ENCODE peak calls at places on chromosomes 11 and 22, in five cellular contexts. L, R, O, G and Y are unnamed samples.

GRCh38 chr11:46330154-46330886 is 16.9 kb upstream of the DGKZ start:
- DNase-seq in L (no peak), R (no peak), O (no peak), G (no peak), Y (no peak)

GRCh38 chr22:22536515-22536914 is 16.4 kb upstream of the ZNF280A start:
- DNase-seq in L (no peak), R (no peak), O (no peak), G (no peak), Y (no peak)

GRCh38 chr11:45243931-45244330 is 42.2 kb downstream of the SYT13 start:
- DNase-seq in L (no peak), R (no peak), O (no peak), G (no peak), Y (no peak)

GRCh38 chr11:111977141-111978027 is 40.2 kb downstream of the DIXDC1 start:
- DNase-seq in L (peak; percentile 42), R (peak; percentile 84), O (no peak), G (no peak), Y (peak; percentile 46)

GRCh38 chr22:26672060-26672471 is 14.7 kb downstream of the MIAT start:
- DNase-seq in L (no peak), R (no peak), O (no peak), G (no peak), Y (no peak)

GRCh38 chr11:13578514-13579140 is 82.8 kb upstream of the PTH start:
- DNase-seq in L (no peak), R (no peak), O (no peak), G (no peak), Y (no peak)

GRCh38 chr11:70176940-70177689 is 26.0 kb upstream of the FADD start:
- DNase-seq in L (no peak), R (no peak), O (no peak), G (peak; percentile 92), Y (peak; percentile 13)

GRCh38 chr11:112241486-112241885 is 15.3 kb downstream of the PTS start:
- DNase-seq in L (peak; percentile 85), R (no peak), O (peak; percentile 85), G (no peak), Y (peak; percentile 28)

GRCh38 chr11:115552151-115552550 is 47.9 kb upstream of the CADM1 start:
- DNase-seq in L (no peak), R (no peak), O (no peak), G (no peak), Y (no peak)

GRCh38 chr11:77590194-77590591 is 440 bp downstream of the AQP11 start:
- DNase-seq in L (peak; percentile 40), R (no peak), O (peak; percentile 46), G (peak; percentile 28), Y (peak; percentile 58)

GRCh38 chr11:119319136-119319701 is 2.3 kb upstream of the MCAM start:
- DNase-seq in L (no peak), R (no peak), O (no peak), G (no peak), Y (peak; percentile 99)

GRCh38 chr11:128367573-128367972 is 219.8 kb downstream of the ETS1 start:
- DNase-seq in L (no peak), R (no peak), O (no peak), G (no peak), Y (no peak)

GRCh38 chr11:3222003-3222855 is 3.6 kb upstream of the MRGPRG start:
- DNase-seq in L (no peak), R (no peak), O (no peak), G (no peak), Y (no peak)

GRCh38 chr11:12640926-12641849 is 33.0 kb upstream of the TEAD1 start:
- DNase-seq in L (no peak), R (no peak), O (no peak), G (no peak), Y (no peak)

GRCh38 chr11:78791964-78792363 is 217.3 kb upstream of the NARS2 start:
- DNase-seq in L (no peak), R (no peak), O (peak; percentile 52), G (no peak), Y (no peak)

GRCh38 chr11:64593156-64594105 is 2.4 kb downstream of the SLC22A12 start:
- DNase-seq in L (no peak), R (peak; percentile 62), O (no peak), G (no peak), Y (no peak)

GRCh38 chr11:104912102-104912501 is 13.8 kb upstream of the CASP12 start:
- DNase-seq in L (no peak), R (no peak), O (no peak), G (no peak), Y (no peak)

GRCh38 chr22:49763696-49764095 is 64.0 kb downstream of the BRD1 start:
- DNase-seq in L (no peak), R (no peak), O (no peak), G (no peak), Y (no peak)

GRCh38 chr11:62707277-62707771 is at the start of the genes BSCL2 and GNG3:
- DNase-seq in L (no peak), R (peak; percentile 63), O (no peak), G (no peak), Y (no peak)

GRCh38 chr11:24163146-24163545 is 333.7 kb upstream of the LUZP2 start:
- DNase-seq in L (no peak), R (no peak), O (peak; percentile 15), G (no peak), Y (peak; percentile 80)

GRCh38 chr11:128476729-128477128 is 110.6 kb downstream of the ETS1 start:
- DNase-seq in L (peak; percentile 78), R (no peak), O (no peak), G (no peak), Y (peak; percentile 90)

GRCh38 chr11:61567286-61568061 is 13.4 kb downstream of the SYT7 start:
- DNase-seq in L (peak; percentile 85), R (peak; percentile 86), O (peak; percentile 73), G (peak; percentile 92), Y (peak; percentile 91)

GRCh38 chr22:46770726-46771125 is 8.3 kb downstream of the TBC1D22A start:
- DNase-seq in L (no peak), R (no peak), O (no peak), G (no peak), Y (peak; percentile 15)

GRCh38 chr11:13782395-13783080 is 114.1 kb downstream of the FAR1 start:
- DNase-seq in L (no peak), R (no peak), O (no peak), G (no peak), Y (peak; percentile 43)

GRCh38 chr11:34644669-34645406 is 23.9 kb downstream of the EHF start:
- DNase-seq in L (peak; percentile 54), R (no peak), O (peak; percentile 89), G (no peak), Y (no peak)

GRCh38 chr11:30431127-30431814 is 108.4 kb downstream of the ARL14EP start:
- DNase-seq in L (no peak), R (no peak), O (no peak), G (no peak), Y (no peak)

GRCh38 chr11:31808721-31809542 is 2.2 kb downstream of the PAX6 start:
- DNase-seq in L (no peak), R (peak; percentile 15), O (no peak), G (no peak), Y (no peak)

GRCh38 chr11:45025716-45026492 is 75.2 kb upstream of the TP53I11 start:
- DNase-seq in L (peak; percentile 87), R (no peak), O (peak; percentile 22), G (no peak), Y (no peak)

GRCh38 chr22:26916236-26916635 is 258.8 kb downstream of the MIAT start:
- DNase-seq in L (no peak), R (no peak), O (no peak), G (no peak), Y (no peak)

GRCh38 chr11:8168485-8169257 is at the start of gene RIC3:
- DNase-seq in L (no peak), R (peak; percentile 79), O (no peak), G (no peak), Y (peak; percentile 4)
- H3K4me3 ChIP-seq in L (no peak within 1 kb of the TSS), R (peak within 1 kb of the TSS; percentile 50), O (no peak within 1 kb of the TSS), G (peak within 1 kb of the TSS; percentile 54), Y (peak within 1 kb of the TSS; percentile 63)

DNA sequence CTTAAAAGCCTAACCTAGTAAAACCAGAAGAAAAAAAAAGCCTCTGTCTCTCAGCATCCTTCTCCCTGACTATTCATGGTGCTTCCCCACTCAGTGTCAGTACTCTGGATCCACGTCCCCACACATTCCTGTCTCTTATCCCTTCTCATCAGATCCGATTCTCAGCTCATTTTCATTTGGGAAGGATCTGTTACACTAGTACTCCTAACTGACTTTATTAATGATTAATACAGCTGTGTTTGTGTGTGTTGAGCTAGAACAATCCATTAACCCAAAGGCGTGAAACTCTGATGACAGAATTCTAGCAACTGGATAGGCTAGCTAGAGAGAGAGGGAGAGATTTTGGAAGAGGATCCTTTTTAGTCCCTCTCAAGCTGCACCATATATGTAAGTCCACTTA is 1.5 kb downstream of the PRRG4 start:
- DNase-seq in L (no peak), R (no peak), O (no peak), G (no peak), Y (no peak)
- H3K4me3 ChIP-seq in L (no peak overlapping the region), R (no peak overlapping the region), O (no peak overlapping the region), G (no peak overlapping the region), Y (no peak overlapping the region)

GRCh38 chr11:5509803-5510202 is at the start of gene UBQLN3:
- DNase-seq in L (no peak), R (no peak), O (no peak), G (no peak), Y (peak; percentile 27)

GRCh38 chr11:5507177-5507576 is 2.6 kb downstream of the UBQLN3 start:
- DNase-seq in L (no peak), R (no peak), O (no peak), G (no peak), Y (no peak)

GRCh38 chr11:5505363-5506048 is 4.3 kb downstream of the UBQLN3 start:
- DNase-seq in L (no peak), R (no peak), O (no peak), G (no peak), Y (no peak)

GRCh38 chr11:5508605-5509004 is 1.2 kb downstream of the UBQLN3 start:
- DNase-seq in L (no peak), R (no peak), O (no peak), G (no peak), Y (peak; percentile 9)

GRCh38 chr11:5507586-5508305 is 2.0 kb downstream of the UBQLN3 start:
- DNase-seq in L (no peak), R (no peak), O (no peak), G (no peak), Y (no peak)
- H3K4me3 ChIP-seq in L (no peak overlapping the region), R (no peak overlapping the region), O (no peak overlapping the region), G (no peak overlapping the region), Y (no peak overlapping the region)

GRCh38 chr22:40928657-40929056 is 22.5 kb upstream of the RBX1 start:
- DNase-seq in L (peak; percentile 15), R (no peak), O (no peak), G (no peak), Y (no peak)
- H3K4me3 ChIP-seq in L (no peak overlapping the region), R (no peak overlapping the region), O (no peak overlapping the region), G (no peak overlapping the region), Y (no peak overlapping the region)

GRCh38 chr11:47415091-47415854 is 6.9 kb downstream of the SLC39A13 start:
- DNase-seq in L (no peak), R (no peak), O (no peak), G (no peak), Y (no peak)
- H3K4me3 ChIP-seq in L (no peak overlapping the region), R (no peak overlapping the region), O (no peak overlapping the region), G (no peak overlapping the region), Y (no peak overlapping the region)